ENCODE peak calls at places on chromosomes 6 and 20, in seven cellular contexts. B is A549, Z is IMR-90, K is A673, E is spleen, V is Peyer's patch, W is dorsolateral prefrontal cortex. N is an unnamed sample.

GRCh38 chr6:22570185-22570551 is 802 bp downstream of the HDGFL1 start:
- DNase-seq in B (no peak), Z (no peak), K (no peak), E (no peak), V (no peak), W (no peak), N (no peak)

GRCh38 chr6:81797594-81797993 is 45.1 kb upstream of the TENT5A start:
- DNase-seq in B (no peak), Z (no peak), K (peak; percentile 64), E (no peak), V (no peak), W (no peak), N (no peak)

GRCh38 chr20:19583532-19584175 is 174.4 kb upstream of the RIN2 start:
- DNase-seq in B (peak; percentile 64), Z (peak; percentile 5), K (peak; percentile 85), E (peak; percentile 84), V (peak; percentile 26), W (peak; percentile 43), N (peak; percentile 87)

GRCh38 chr6:150770631-150771030 is 94.9 kb upstream of the MTHFD1L start:
- DNase-seq in B (no peak), Z (peak; percentile 11), K (no peak), E (no peak), V (no peak), W (no peak), N (no peak)

GRCh38 chr6:15936503-15936902 is 192.4 kb upstream of the MYLIP start:
- DNase-seq in B (no peak), Z (no peak), K (no peak), E (no peak), V (no peak), W (no peak), N (no peak)

GRCh38 chr20:41061155-41061554 is 32.5 kb downstream of the TOP1 start:
- DNase-seq in B (no peak), Z (no peak), K (no peak), E (no peak), V (no peak), W (no peak), N (no peak)

GRCh38 chr6:40695114-40695513 is 108.0 kb upstream of the LRFN2 start:
- DNase-seq in B (no peak), Z (peak; percentile 1), K (no peak), E (no peak), V (no peak), W (no peak), N (no peak)

GRCh38 chr20:59027746-59028320 is 4.3 kb downstream of the ATP5F1E start:
- DNase-seq in B (no peak), Z (peak; percentile 78), K (no peak), E (no peak), V (no peak), W (no peak), N (no peak)

GRCh38 chr6:149862901-149863595 is 1.1 kb downstream of the LRP11 start:
- DNase-seq in B (no peak), Z (peak; percentile 57), K (peak; percentile 70), E (peak; percentile 90), V (peak; percentile 43), W (peak; percentile 59), N (peak; percentile 89)

GRCh38 chr6:121917834-121918559 is 481.5 kb upstream of the HSF2 start:
- DNase-seq in B (no peak), Z (peak; percentile 24), K (no peak), E (no peak), V (no peak), W (no peak), N (no peak)

GRCh38 chr20:17407550-17407949 is 123.6 kb downstream of the BFSP1 start:
- DNase-seq in B (no peak), Z (no peak), K (no peak), E (no peak), V (no peak), W (no peak), N (no peak)

GRCh38 chr6:3385660-3386151 is 71.1 kb downstream of the SLC22A23 start:
- DNase-seq in B (no peak), Z (no peak), K (no peak), E (no peak), V (no peak), W (peak; percentile 86), N (no peak)

GRCh38 chr20:15708984-15709598 is 864.2 kb downstream of the KIF16B start:
- DNase-seq in B (peak; percentile 54), Z (no peak), K (peak; percentile 23), E (peak; percentile 86), V (peak; percentile 60), W (no peak), N (peak; percentile 66)

GRCh38 chr6:154821638-154822037 is 88.4 kb downstream of the SCAF8 start:
- DNase-seq in B (no peak), Z (no peak), K (no peak), E (no peak), V (no peak), W (no peak), N (no peak)

GRCh38 chr6:81814365-81815109 is 62.1 kb upstream of the TENT5A start:
- DNase-seq in B (no peak), Z (peak; percentile 9), K (no peak), E (no peak), V (no peak), W (no peak), N (no peak)

GRCh38 chr20:35008411-35009342 is 53.0 kb downstream of the MYH7B start:
- DNase-seq in B (no peak), Z (no peak), K (no peak), E (peak; percentile 83), V (no peak), W (peak; percentile 34), N (peak; percentile 64)

GRCh38 chr20:1855113-1855512 is 40.1 kb upstream of the SIRPA start:
- DNase-seq in B (no peak), Z (no peak), K (no peak), E (no peak), V (no peak), W (no peak), N (no peak)

GRCh38 chr6:155709262-155709661 is 253.6 kb upstream of the NOX3 start:
- DNase-seq in B (no peak), Z (no peak), K (no peak), E (no peak), V (no peak), W (no peak), N (no peak)

DNA sequence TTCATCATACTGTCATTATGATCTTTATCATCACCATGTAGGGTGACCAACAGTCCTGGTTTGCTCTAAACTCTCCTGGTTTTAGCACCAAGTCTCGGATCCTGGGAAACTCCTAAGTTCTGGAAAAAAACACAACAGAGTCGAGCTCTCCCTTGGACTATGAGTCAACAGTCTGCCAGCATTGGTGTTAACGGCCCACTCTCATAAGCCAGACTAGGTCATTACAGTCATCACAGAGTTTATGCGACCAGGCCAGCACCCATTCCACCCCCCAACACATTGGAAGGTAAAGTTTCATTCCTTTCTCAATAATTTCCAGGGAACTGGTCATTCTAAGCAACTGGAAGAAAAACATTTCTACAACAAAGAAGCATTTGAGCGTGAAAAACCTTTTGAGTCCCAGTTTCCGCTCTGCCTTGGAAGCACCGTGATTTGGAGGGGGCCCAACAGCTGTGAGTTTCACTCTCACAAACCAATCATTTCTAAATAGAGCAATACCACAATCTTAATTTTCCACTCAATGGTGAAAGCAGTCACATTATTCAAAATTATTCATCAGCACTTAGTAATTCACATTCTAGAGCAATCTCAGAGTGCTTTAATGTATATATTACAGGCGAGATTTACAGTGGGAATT is 445.0 kb downstream of the CDH26 start:
- DNase-seq in B (no peak), Z (no peak), K (peak; percentile 3), E (no peak), V (no peak), W (no peak), N (no peak)
- TF ChIP-seq CTCF in B (no peak), Z (no peak), K (no peak), E (no peak), V (no peak), W (no peak), N (no peak)

GRCh38 chr20:10747019-10747418 is 73.2 kb upstream of the JAG1 start:
- DNase-seq in B (no peak), Z (no peak), K (peak; percentile 22), E (no peak), V (no peak), W (no peak), N (no peak)
- H3K27ac ChIP-seq in B (peak overlapping the region; percentile 4), Z (no peak overlapping the region), K (no peak overlapping the region), E (peak overlapping the region; percentile 7), V (no peak overlapping the region), W (no peak overlapping the region), N (peak overlapping the region; percentile 55)

DNA sequence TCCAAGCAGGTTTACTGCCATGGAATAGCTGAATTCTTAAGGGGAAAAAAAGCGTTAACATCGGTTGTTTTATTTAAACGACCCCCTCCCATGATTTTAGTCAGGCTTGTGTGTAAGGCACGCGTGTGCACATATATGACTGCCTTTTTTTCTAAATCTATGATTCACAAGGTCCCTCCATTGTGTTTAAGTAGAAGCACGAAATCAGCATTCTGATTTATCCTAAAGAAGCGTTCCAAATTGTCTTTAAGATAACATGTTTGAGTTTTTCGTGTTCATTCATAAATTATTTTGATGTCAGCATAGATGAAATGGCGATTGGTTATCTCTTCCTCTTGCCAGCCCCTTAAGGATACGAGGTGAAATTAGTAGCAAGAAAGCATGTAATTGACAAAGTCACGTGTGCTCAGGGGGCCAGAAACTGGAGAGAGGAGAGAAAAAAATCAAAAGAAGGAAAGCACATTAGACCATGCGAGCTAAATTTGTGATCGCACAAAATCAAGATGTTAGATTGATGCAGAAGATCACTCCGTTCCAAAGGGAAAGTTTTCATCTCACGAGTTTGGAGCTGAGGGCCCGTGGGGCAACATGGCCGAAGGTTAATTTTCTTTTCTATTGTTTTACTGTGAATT is at the start of gene LIN28B:
- DNase-seq in B (no peak), Z (no peak), K (peak; percentile 77), E (no peak), V (no peak), W (no peak), N (no peak)
- H3K4me3 ChIP-seq in B (peak within 1 kb of the TSS; percentile 79), Z (no peak within 1 kb of the TSS), K (peak within 1 kb of the TSS; percentile 56), E (no peak within 1 kb of the TSS), V (no peak within 1 kb of the TSS), W (peak within 1 kb of the TSS; percentile 35), N (no peak within 1 kb of the TSS)

GRCh38 chr20:25223765-25224720 is 23.8 kb upstream of the PYGB start:
- DNase-seq in B (no peak), Z (no peak), K (no peak), E (peak; percentile 71), V (no peak), W (no peak), N (no peak)

GRCh38 chr20:25222461-25223178 is 25.3 kb upstream of the PYGB start:
- DNase-seq in B (no peak), Z (no peak), K (no peak), E (peak; percentile 74), V (no peak), W (no peak), N (no peak)

GRCh38 chr20:25224941-25225340 is 22.9 kb upstream of the PYGB start:
- DNase-seq in B (no peak), Z (no peak), K (no peak), E (peak; percentile 68), V (no peak), W (no peak), N (no peak)

GRCh38 chr20:25221592-25222460 is 26.1 kb upstream of the PYGB start:
- DNase-seq in B (no peak), Z (no peak), K (no peak), E (no peak), V (no peak), W (no peak), N (no peak)

DNA sequence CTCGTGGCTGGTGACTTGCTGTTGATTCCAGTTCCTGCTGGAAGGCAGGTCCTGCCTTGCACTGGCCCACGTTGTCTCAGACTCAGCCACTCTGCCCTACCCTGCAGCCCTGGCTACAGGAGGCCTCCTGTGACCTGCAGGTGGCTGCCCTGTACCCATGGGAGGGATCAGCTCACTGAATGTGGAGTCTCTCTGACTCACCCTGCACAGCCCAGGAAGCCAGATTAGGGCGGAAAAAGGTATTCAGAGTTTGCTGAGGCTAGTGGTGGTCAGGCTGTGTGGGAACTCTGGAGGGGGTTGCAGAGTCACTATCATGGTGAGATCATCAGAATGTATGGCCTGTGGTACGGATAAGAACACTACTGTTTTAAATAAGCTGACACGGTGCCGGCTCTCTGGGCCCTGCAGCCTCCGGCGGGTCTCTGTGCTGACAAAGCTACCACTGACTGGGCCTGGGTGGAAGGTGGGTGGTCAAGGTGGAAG is 24.7 kb upstream of the PYGB start:
- DNase-seq in B (peak; percentile 97), Z (peak; percentile 97), K (peak; percentile 43), E (no peak), V (no peak), W (no peak), N (no peak)
- TF ChIP-seq CTCF in B (peak; percentile 47), Z (peak; percentile 35), K (no peak), E (no peak), V (no peak), W (no peak), N (no peak)